ENCODE peak calls at places on chromosomes 2 and 18, in eight cellular contexts. P is OCI-LY7, Z is thoracic aorta, W is WTC11, M is RWPE1, U is IMR-90, G is NB4, C is mesothelial cell of epicardium. B is an unnamed sample.

GRCh38 chr2:197358927-197359326 is 48.3 kb upstream of the ANKRD44 start:
- DNase-seq in Z (no peak), P (no peak), U (peak), G (no peak), M (no peak), C (no peak), W (no peak), B (no peak)

GRCh38 chr2:150234787-150235512 is 252.5 kb downstream of the RND3 start:
- DNase-seq in M (no peak), Z (no peak), G (no peak), C (no peak), P (no peak), W (no peak), U (peak), B (no peak)

GRCh38 chr2:177682006-177682405 is 289.4 kb downstream of the AGPS start:
- DNase-seq in U (no peak), W (no peak), C (no peak), M (no peak), Z (no peak), G (no peak), P (no peak), B (no peak)

GRCh38 chr2:196324212-196324611 is 152.8 kb upstream of the STK17B start:
- DNase-seq in W (no peak), U (peak), C (no peak), P (no peak), Z (no peak), M (no peak), G (no peak), B (no peak)

GRCh38 chr2:62713837-62714236 is 8.3 kb downstream of the EHBP1 start:
- DNase-seq in C (no peak), W (no peak), Z (no peak), U (peak), M (no peak), P (no peak), G (no peak), B (no peak)

GRCh38 chr2:219687882-219688559 is 60.6 kb downstream of the SLC4A3 start:
- DNase-seq in U (no peak), G (no peak), C (no peak), P (peak), W (peak), M (no peak), Z (no peak), B (no peak)

GRCh38 chr18:68532328-68532885 is 182.5 kb downstream of the TMX3 start:
- DNase-seq in Z (no peak), M (no peak), G (no peak), P (no peak), W (no peak), C (no peak), U (no peak), B (no peak)

GRCh38 chr2:184040230-184040629 is 558.1 kb upstream of the ZNF804A start:
- DNase-seq in W (no peak), G (no peak), P (no peak), C (no peak), U (no peak), M (no peak), Z (no peak), B (no peak)

GRCh38 chr2:127563458-127564428 is 28.3 kb downstream of the MYO7B start:
- DNase-seq in C (no peak), M (no peak), W (no peak), G (peak), Z (no peak), U (no peak), P (no peak), B (no peak)

GRCh38 chr2:168159754-168160585 is 87.4 kb downstream of the STK39 start:
- DNase-seq in G (no peak), U (no peak), P (no peak), M (no peak), C (no peak), Z (no peak), W (no peak), B (no peak)

GRCh38 chr2:210366675-210367080 is 51.7 kb upstream of the MYL1 start:
- DNase-seq in C (no peak), G (no peak), U (no peak), M (no peak), P (no peak), W (no peak), Z (no peak), B (no peak)

GRCh38 chr18:21703241-21703820 is 1.2 kb downstream of the ABHD3 start:
- DNase-seq in M (peak), C (no peak), U (peak), Z (no peak), P (peak), W (peak), G (no peak), B (no peak)

GRCh38 chr18:74137920-74138538 is 9.6 kb downstream of the FBXO15 start:
- DNase-seq in M (no peak), P (no peak), Z (no peak), W (no peak), C (no peak), U (no peak), G (no peak), B (no peak)

GRCh38 chr18:45590060-45590537 is 25.2 kb upstream of the SLC14A2 start:
- DNase-seq in C (no peak), W (no peak), M (no peak), G (no peak), P (no peak), U (peak), Z (no peak), B (no peak)

GRCh38 chr2:219252900-219253752 is at the start of gene TUBA4B:
- DNase-seq in U (peak), C (no peak), Z (no peak), W (peak), P (peak), G (peak), M (peak), B (no peak)

GRCh38 chr2:84959494-84960156 is 11.3 kb upstream of the KCMF1 start:
- DNase-seq in W (peak), C (no peak), Z (no peak), M (no peak), U (peak), G (no peak), P (no peak), B (no peak)

GRCh38 chr2:11123001-11123809 is 32.1 kb upstream of the SLC66A3 start:
- DNase-seq in W (no peak), C (no peak), U (no peak), P (no peak), G (no peak), M (no peak), Z (no peak), B (no peak)

GRCh38 chr2:214401580-214401979 is 9.3 kb upstream of the VWC2L start:
- DNase-seq in C (no peak), P (no peak), U (no peak), G (no peak), Z (no peak), M (peak), W (no peak), B (no peak)

GRCh38 chr2:15808980-15809379 is 131.4 kb upstream of the MYCN start:
- DNase-seq in U (no peak), C (no peak), P (no peak), W (no peak), G (no peak), M (no peak), Z (no peak), B (no peak)

GRCh38 chr2:136238552-136239346 is 120.8 kb upstream of the CXCR4 start:
- DNase-seq in M (no peak), G (peak), U (peak), W (no peak), Z (no peak), P (peak), C (no peak), B (no peak)

GRCh38 chr2:230952226-230952956 is 27.3 kb upstream of the GPR55 start:
- DNase-seq in Z (no peak), W (no peak), C (no peak), P (no peak), U (no peak), M (no peak), G (no peak), B (no peak)

GRCh38 chr18:45386256-45386655 is 229.0 kb upstream of the SLC14A2 start:
- DNase-seq in G (peak), Z (no peak), M (no peak), U (peak), C (no peak), W (peak), P (peak), B (no peak)

GRCh38 chr18:60277855-60278480 is 94.6 kb downstream of the MC4R start:
- DNase-seq in M (peak), G (no peak), C (no peak), U (peak), P (no peak), W (no peak), Z (no peak), B (no peak)

GRCh38 chr2:39481611-39482010 is 44.5 kb upstream of the MAP4K3 start:
- DNase-seq in P (no peak), W (no peak), Z (no peak), U (peak), M (peak), C (no peak), G (no peak), B (no peak)

GRCh38 chr2:170142502-170142901 is 35.4 kb upstream of the MYO3B start:
- DNase-seq in P (no peak), M (no peak), W (no peak), Z (no peak), C (no peak), G (no peak), U (no peak), B (no peak)

GRCh38 chr2:110770308-110770695 is 37.9 kb downstream of the ACOXL start:
- DNase-seq in P (no peak), U (no peak), W (no peak), Z (no peak), C (no peak), M (no peak), G (no peak), B (no peak)

GRCh38 chr2:18242716-18243115 is 317.7 kb downstream of the RDH14 start:
- DNase-seq in Z (no peak), M (no peak), G (no peak), U (no peak), W (no peak), C (no peak), P (no peak), B (no peak)

GRCh38 chr2:147030966-147031760 is 813.7 kb upstream of the ACVR2A start:
- DNase-seq in P (no peak), M (peak), G (no peak), C (no peak), Z (no peak), U (peak), W (no peak), B (no peak)

GRCh38 chr2:157441072-157441454 is 2.8 kb downstream of the CYTIP start:
- DNase-seq in C (no peak), W (no peak), G (no peak), P (peak), U (no peak), Z (no peak), M (no peak), B (no peak)

GRCh38 chr18:1573732-1574131 is 669.1 kb downstream of the ADCYAP1 start:
- DNase-seq in M (no peak), G (no peak), U (no peak), P (no peak), Z (no peak), C (no peak), W (no peak), B (no peak)

GRCh38 chr18:67916142-67916541 is 399.6 kb upstream of the DSEL start:
- DNase-seq in C (no peak), M (no peak), G (no peak), U (peak), P (no peak), W (no peak), Z (no peak), B (no peak)

GRCh38 chr2:23200460-23201113 is 184.4 kb upstream of the KLHL29 start:
- DNase-seq in P (no peak), U (no peak), M (no peak), C (no peak), Z (no peak), G (peak), W (no peak), B (no peak)

GRCh38 chr2:25885933-25886332 is 7.6 kb upstream of the ASXL2 start:
- DNase-seq in W (no peak), U (peak), M (peak), P (no peak), G (no peak), Z (no peak), C (no peak), B (no peak)

GRCh38 chr2:135952891-135953290 is 32.5 kb downstream of the DARS1 start:
- DNase-seq in U (peak), M (no peak), W (no peak), G (peak), C (no peak), P (no peak), Z (no peak), B (no peak)

GRCh38 chr2:44178950-44179349 is 10.3 kb downstream of the PPM1B start:
- DNase-seq in M (no peak), U (no peak), C (no peak), W (no peak), P (no peak), G (no peak), Z (no peak), B (no peak)
- TF ChIP-seq CTCF in M (no peak), U (no peak), C (no peak), W (no peak), P (no peak), G (no peak), Z (no peak), B (no peak)

GRCh38 chr2:239093956-239094355 is 246.1 kb downstream of the TWIST2 start:
- DNase-seq in W (no peak), U (no peak), Z (no peak), G (no peak), C (no peak), M (no peak), P (no peak), B (no peak)
- TF ChIP-seq CTCF in W (no peak), U (no peak), Z (no peak), G (no peak), C (no peak), M (no peak), P (no peak), B (no peak)

GRCh38 chr2:41846962-41847361 is 200.9 kb upstream of the PKDCC start:
- DNase-seq in Z (no peak), U (no peak), W (no peak), G (no peak), C (no peak), M (no peak), P (no peak), B (no peak)
- TF ChIP-seq CTCF in Z (no peak), U (no peak), W (no peak), G (no peak), C (no peak), M (no peak), P (no peak), B (no peak)

GRCh38 chr2:46230115-46230571 is 67.1 kb upstream of the EPAS1 start:
- DNase-seq in G (peak), W (peak), P (no peak), M (no peak), Z (no peak), C (no peak), U (no peak), B (no peak)

GRCh38 chr2:46232860-46233259 is 64.3 kb upstream of the EPAS1 start:
- DNase-seq in G (no peak), Z (no peak), W (no peak), U (no peak), C (no peak), P (no peak), M (no peak), B (no peak)

GRCh38 chr2:46230677-46231425 is 66.4 kb upstream of the EPAS1 start:
- DNase-seq in W (no peak), C (no peak), P (no peak), M (no peak), G (no peak), Z (no peak), U (no peak), B (no peak)

GRCh38 chr2:46229134-46230063 is 67.8 kb upstream of the EPAS1 start:
- DNase-seq in M (no peak), G (peak), Z (no peak), C (no peak), P (no peak), U (peak), W (peak), B (no peak)

GRCh38 chr2:46231721-46232120 is 65.5 kb upstream of the EPAS1 start:
- DNase-seq in C (no peak), G (no peak), W (no peak), P (no peak), Z (no peak), M (no peak), U (no peak), B (no peak)
- TF ChIP-seq CTCF in C (no peak), G (no peak), W (no peak), P (no peak), Z (no peak), M (no peak), U (no peak), B (no peak)

GRCh38 chr2:86703704-86704370 is 16.3 kb upstream of the RMND5A start:
- DNase-seq in Z (no peak), M (peak), G (no peak), U (no peak), W (no peak), P (no peak), C (no peak), B (no peak)
- TF ChIP-seq CTCF in Z (no peak), M (peak), G (no peak), U (no peak), W (no peak), P (no peak), C (no peak), B (no peak)

GRCh38 chr18:43596106-43596712 is 318.9 kb upstream of the SYT4 start:
- DNase-seq in P (peak), C (no peak), M (peak), W (no peak), G (peak), U (peak), Z (no peak), B (no peak)
- TF ChIP-seq CTCF in P (peak), C (peak), M (peak), W (no peak), G (peak), U (peak), Z (no peak), B (no peak)

GRCh38 chr18:59065684-59066083 is 74.0 kb upstream of the SEC11C start:
- DNase-seq in P (no peak), M (no peak), W (no peak), G (no peak), Z (no peak), C (no peak), U (no peak), B (no peak)

GRCh38 chr18:59068672-59069071 is 71.0 kb upstream of the SEC11C start:
- DNase-seq in W (no peak), Z (no peak), P (no peak), C (no peak), M (no peak), U (no peak), G (no peak), B (no peak)

GRCh38 chr18:59063912-59064311 is 75.8 kb upstream of the SEC11C start:
- DNase-seq in U (no peak), Z (no peak), C (no peak), P (no peak), W (no peak), M (no peak), G (no peak), B (no peak)

GRCh38 chr18:59070181-59070912 is 69.3 kb upstream of the SEC11C start:
- DNase-seq in Z (peak), G (peak), C (peak), M (peak), U (peak), W (peak), P (peak), B (peak)

GRCh38 chr18:59067873-59068272 is 71.8 kb upstream of the SEC11C start:
- DNase-seq in U (peak), Z (no peak), P (peak), G (peak), C (no peak), W (peak), M (no peak), B (no peak)
- TF ChIP-seq CTCF in U (peak), Z (peak), P (peak), G (peak), C (peak), W (no peak), M (peak), B (no peak)

GRCh38 chr2:151632993-151633592 is 101.2 kb downstream of the NEB start:
- DNase-seq in Z (no peak), P (peak), U (peak), M (no peak), C (no peak), W (no peak), G (peak), B (no peak)
- TF ChIP-seq CTCF in Z (no peak), P (peak), U (peak), M (peak), C (peak), W (peak), G (no peak), B (no peak)

GRCh38 chr2:228681979-228682378 is 500.5 kb upstream of the SPHKAP start:
- DNase-seq in C (no peak), P (no peak), M (no peak), G (no peak), U (no peak), W (no peak), Z (no peak), B (no peak)

GRCh38 chr2:228678110-228678509 is 496.6 kb upstream of the SPHKAP start:
- DNase-seq in Z (no peak), U (no peak), W (no peak), P (no peak), C (no peak), M (no peak), G (no peak), B (no peak)

GRCh38 chr2:228675715-228676114 is 494.2 kb upstream of the SPHKAP start:
- DNase-seq in U (no peak), C (no peak), P (no peak), Z (no peak), W (no peak), M (no peak), G (no peak), B (no peak)

DNA sequence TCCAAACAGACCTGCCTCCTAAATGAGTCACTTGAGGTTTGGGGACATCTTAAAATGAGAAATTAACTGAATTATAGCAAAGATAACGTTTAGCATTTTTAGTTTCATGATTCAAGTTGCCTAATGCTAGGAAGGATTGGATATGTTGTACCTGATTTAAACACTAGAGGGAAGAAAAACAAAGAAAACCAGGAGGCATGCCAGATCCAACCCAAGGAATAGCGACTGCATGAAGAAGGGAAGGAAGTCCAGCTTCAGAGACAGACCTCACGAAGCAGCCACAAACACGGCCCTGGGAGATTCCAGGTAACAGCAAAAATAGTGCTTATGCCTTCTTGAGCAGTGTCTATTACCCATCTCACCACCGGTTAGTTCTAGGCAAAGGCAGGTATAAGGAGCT is 499.9 kb upstream of the SPHKAP start:
- DNase-seq in P (no peak), M (peak), G (peak), U (peak), Z (no peak), C (no peak), W (no peak), B (no peak)
- TF ChIP-seq CTCF in P (no peak), M (peak), G (peak), U (peak), Z (peak), C (peak), W (no peak), B (no peak)